ENCODE peak calls at places on chromosomes 13 and 19, in six cellular contexts. S is HCT116, E is heart right ventricle, H is foreskin fibroblast, D is neural progenitor cell, V is Caco-2. N is an unnamed sample.

GRCh38 chr13:111337206-111337605 is 16.8 kb downstream of the TEX29 start:
- DNase-seq in S (no peak), E (no peak), H (peak), D (no peak), V (no peak), N (peak)

GRCh38 chr19:50496189-50497029 is 14.6 kb downstream of the JOSD2 start:
- DNase-seq in S (no peak), E (peak), H (no peak), D (peak), V (no peak), N (no peak)

GRCh38 chr13:114048463-114048862 is 74.6 kb upstream of the C13orf46 start:
- DNase-seq in S (no peak), E (no peak), H (no peak), D (peak), V (no peak), N (no peak)

GRCh38 chr19:48556163-48556562 is 4.2 kb downstream of the SULT2B1 start:
- DNase-seq in S (no peak), E (no peak), H (peak), D (peak), V (peak), N (no peak)

GRCh38 chr13:109180905-109181425 is 551.6 kb downstream of the MYO16 start:
- DNase-seq in S (peak), E (no peak), H (peak), D (no peak), V (no peak), N (peak)

GRCh38 chr13:91630916-91631315 is 232.5 kb downstream of the GPC5 start:
- DNase-seq in S (no peak), E (no peak), H (no peak), D (peak), V (no peak), N (no peak)

GRCh38 chr19:40254714-40255418 is 28.4 kb upstream of the CCNP start:
- DNase-seq in S (no peak), E (no peak), H (no peak), D (no peak), V (no peak), N (no peak)

GRCh38 chr13:90696656-90697055 is 650.8 kb upstream of the MIR17HG start:
- DNase-seq in S (no peak), E (no peak), H (no peak), D (no peak), V (no peak), N (no peak)

GRCh38 chr19:37706052-37706605 is 13.4 kb downstream of the ZNF607 start:
- DNase-seq in S (no peak), E (no peak), H (no peak), D (no peak), V (no peak), N (no peak)

GRCh38 chr19:40416918-40417713 is 3.9 kb upstream of the PRX start:
- DNase-seq in S (no peak), E (peak), H (no peak), D (no peak), V (no peak), N (no peak)

GRCh38 chr19:3474015-3474414 is 6.3 kb downstream of the SMIM24 start:
- DNase-seq in S (no peak), E (no peak), H (no peak), D (no peak), V (peak), N (no peak)

GRCh38 chr19:40392894-40393517 is 3.0 kb upstream of the HIPK4 start:
- DNase-seq in S (peak), E (no peak), H (no peak), D (no peak), V (peak), N (no peak)

GRCh38 chr19:17348700-17349099 is 11.3 kb downstream of the GTPBP3 start:
- DNase-seq in S (no peak), E (peak), H (peak), D (peak), V (no peak), N (no peak)

GRCh38 chr13:43196171-43196611 is 172.8 kb downstream of the DNAJC15 start:
- DNase-seq in S (no peak), E (peak), H (no peak), D (no peak), V (no peak), N (no peak)
- TF ChIP-seq CTCF in S (no peak), E (no peak), H (no peak), D (no peak), V (no peak), N (no peak)

DNA sequence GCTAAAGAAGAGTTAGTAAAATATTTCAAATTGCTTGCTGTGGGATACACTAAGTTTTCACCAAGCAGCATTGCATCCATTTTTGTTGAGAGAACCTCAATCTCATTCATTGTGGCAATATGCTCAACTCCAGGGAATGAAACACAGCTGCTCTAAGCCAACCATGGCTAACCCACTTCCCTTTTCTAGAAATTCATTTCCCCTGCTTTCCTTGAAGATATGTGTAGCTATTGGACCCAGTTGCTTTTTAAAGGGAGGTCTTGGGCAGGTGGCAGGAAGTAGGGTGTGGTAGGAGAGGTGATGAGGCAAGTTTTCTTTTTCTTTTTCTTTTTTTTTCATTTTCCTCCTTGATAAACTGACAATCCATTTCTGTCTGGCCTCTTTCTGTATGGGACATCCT is 452.2 kb downstream of the FGF14 start:
- DNase-seq in S (no peak), E (no peak), H (no peak), D (no peak), V (no peak), N (no peak)
- H3K4me3 ChIP-seq in S (no peak), E (no peak), H (no peak), D (no peak), V (no peak), N (no peak)

GRCh38 chr19:45468803-45469131 is 971 bp downstream of the FOSB start:
- DNase-seq in S (no peak), E (no peak), H (no peak), D (no peak), V (no peak), N (no peak)

GRCh38 chr19:45469132-45469834 is 1.5 kb downstream of the FOSB start:
- DNase-seq in S (peak), E (peak), H (peak), D (peak), V (peak), N (peak)

GRCh38 chr19:45468159-45468651 is 409 bp downstream of the FOSB start:
- DNase-seq in S (no peak), E (no peak), H (no peak), D (peak), V (no peak), N (no peak)

GRCh38 chr19:45467115-45467455 is 711 bp upstream of the FOSB start:
- DNase-seq in S (no peak), E (no peak), H (no peak), D (peak), V (no peak), N (no peak)

DNA sequence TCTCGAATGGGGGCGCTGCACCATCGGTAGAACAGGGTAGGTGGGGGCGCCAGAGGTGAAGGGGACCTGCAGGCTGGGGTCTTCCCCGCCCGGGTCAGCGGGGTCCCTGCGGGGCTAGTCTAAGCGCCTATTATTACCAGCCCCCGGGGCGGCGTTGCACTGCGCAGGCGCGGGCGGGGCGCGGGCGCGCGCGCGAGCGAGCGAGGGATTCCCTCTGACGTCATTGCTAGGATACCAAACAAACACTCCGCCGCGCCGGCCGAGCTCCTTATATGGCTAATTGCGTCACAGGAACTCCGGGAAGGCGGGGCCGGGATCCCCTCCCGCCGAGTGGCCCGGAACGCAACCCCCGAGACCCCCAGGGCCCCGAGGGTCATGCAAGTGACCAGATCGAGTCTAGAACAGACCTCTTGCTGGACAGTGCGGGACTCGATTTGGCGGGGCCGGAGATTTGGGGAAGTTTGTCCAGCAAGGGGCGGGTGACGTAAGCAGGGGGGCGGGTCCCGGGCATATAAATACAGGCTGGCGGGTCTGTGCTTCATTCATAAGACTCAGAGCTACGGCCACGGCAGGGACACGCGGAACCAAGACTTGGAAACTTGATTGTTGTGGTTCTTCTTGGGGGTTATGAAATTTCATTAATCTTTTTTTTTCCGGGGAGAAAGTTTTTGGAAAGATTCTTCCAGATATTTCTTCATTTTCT is at the start of gene FOSB:
- DNase-seq in S (peak), E (peak), H (peak), D (peak), V (peak), N (no peak)
- TF ChIP-seq CTCF in S (no peak), E (no peak), H (no peak), D (peak), V (no peak), N (no peak)

GRCh38 chr19:47111081-47111589 is 2.4 kb downstream of the ZC3H4 start:
- DNase-seq in S (no peak), E (peak), H (no peak), D (peak), V (no peak), N (no peak)

GRCh38 chr19:47109177-47109540 is 4.4 kb downstream of the ZC3H4 start:
- DNase-seq in S (no peak), E (no peak), H (peak), D (no peak), V (no peak), N (no peak)

GRCh38 chr19:47110521-47111080 is 3.0 kb downstream of the ZC3H4 start:
- DNase-seq in S (no peak), E (no peak), H (no peak), D (peak), V (no peak), N (no peak)

GRCh38 chr19:47107953-47108746 is 5.4 kb downstream of the ZC3H4 start:
- DNase-seq in S (no peak), E (no peak), H (no peak), D (no peak), V (no peak), N (no peak)

GRCh38 chr19:47109541-47110375 is 3.8 kb downstream of the ZC3H4 start:
- DNase-seq in S (no peak), E (no peak), H (peak), D (no peak), V (no peak), N (no peak)
- H3K4me3 ChIP-seq in S (no peak), E (peak), H (peak), D (peak), V (peak), N (peak)

GRCh38 chr13:74838096-74838495 is 643.9 kb downstream of the TBC1D4 start:
- DNase-seq in S (no peak), E (no peak), H (no peak), D (no peak), V (no peak), N (no peak)
- TF ChIP-seq CTCF in S (no peak), E (no peak), H (no peak), D (no peak), V (no peak), N (no peak)

DNA sequence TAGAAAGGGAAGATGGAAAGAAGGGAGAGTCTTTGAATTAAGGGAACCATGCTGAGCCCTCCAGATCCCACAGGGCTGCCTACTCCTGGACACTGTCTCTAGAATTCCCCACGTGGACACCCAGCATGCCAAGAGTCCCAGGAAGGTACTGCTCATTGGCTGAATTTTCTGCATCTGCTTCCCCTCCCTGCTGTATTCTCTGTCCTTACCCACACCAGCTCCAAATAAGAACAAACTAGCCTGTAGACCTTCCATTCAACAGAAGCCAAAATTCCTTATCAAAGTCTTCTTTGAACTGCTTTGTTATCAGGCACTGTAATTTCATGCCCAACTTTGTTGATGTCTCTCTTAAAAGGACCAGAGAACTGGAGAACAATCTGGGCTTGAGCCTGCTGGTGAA is 305.9 kb upstream of the ARGLU1 start:
- DNase-seq in S (no peak), E (no peak), H (no peak), D (no peak), V (no peak), N (no peak)
- H3K4me3 ChIP-seq in S (no peak), E (no peak), H (no peak), D (no peak), V (no peak), N (no peak)

N was measured in AG09309.